ENCODE peak calls at places on chromosomes 4 and X, in eight cellular contexts. K is Daoy; T is activated T-helper 1 cell treated with anti-CD3 and anti-CD28 coated beads, Interleukin-12 subunit alpha, Interleukin-12 subunit beta, Interleukin-2, Interleukin-4 antibody, amounts not matched to agents 30 ng/mL and 10 ng/mL and 1 ng/mL, durations not matched to agents 14 hours and 24 hours and 36 hours; D is putamen; H is effector memory CD8-positive, alpha-beta T cell; I is activated CD4-positive, alpha-beta T cell treated with anti-CD3 and anti-CD28 coated beads for 36 hours; W is EH; Z is neural crest cell. R is an unnamed sample.
A peak's percentile ranks its signal among the peaks of the same experiment; 100 is the strongest.

GRCh38 chr4:153684182-153685073 is at the start of gene TLR2:
- DNase-seq in K (no peak), I (peak; percentile 83), Z (peak; percentile 23), W (peak; percentile 7), H (peak; percentile 19), D (peak; percentile 6), T (peak; percentile 58), R (no peak)

GRCh38 chr4:25749150-25749794 is 93.6 kb downstream of the SLC34A2 start:
- DNase-seq in W (peak; percentile 16), D (no peak), H (no peak), T (no peak), I (no peak), K (no peak), Z (no peak), R (no peak)

GRCh38 chr4:6672131-6672530 is 21.5 kb upstream of the S100P start:
- DNase-seq in D (no peak), W (no peak), K (no peak), Z (no peak), I (no peak), T (no peak), H (no peak), R (no peak)

GRCh38 chrX:32644476-32644875 is 566.9 kb downstream of the DMD start:
- DNase-seq in H (no peak), K (no peak), Z (no peak), T (no peak), I (no peak), D (no peak), W (no peak), R (no peak)

GRCh38 chrX:153460826-153461225 is 9.6 kb downstream of the HAUS7 start:
- DNase-seq in Z (peak; percentile 61), I (peak; percentile 66), K (peak; percentile 41), H (peak; percentile 22), D (peak; percentile 17), W (peak; percentile 52), T (no peak), R (peak; percentile 20)

GRCh38 chrX:113260474-113260873 is 419.8 kb upstream of the AMOT start:
- DNase-seq in W (no peak), T (no peak), I (no peak), H (no peak), D (no peak), K (no peak), Z (no peak), R (no peak)

GRCh38 chr4:142953171-142953570 is 107.1 kb upstream of the INPP4B start:
- DNase-seq in H (no peak), Z (no peak), K (no peak), D (no peak), W (no peak), T (no peak), I (no peak), R (no peak)

GRCh38 chrX:55163171-55163570 is 57.0 kb upstream of the PAGE5 start:
- DNase-seq in W (no peak), K (no peak), D (no peak), H (no peak), I (no peak), T (no peak), Z (no peak), R (no peak)

GRCh38 chr4:73978886-73979285 is 2.9 kb downstream of the PF4 start:
- DNase-seq in K (peak; percentile 53), H (no peak), Z (no peak), W (peak; percentile 91), T (no peak), D (no peak), I (no peak), R (peak; percentile 63)

GRCh38 chrX:115311139-115311538 is 21.6 kb downstream of the LUZP4 start:
- DNase-seq in H (no peak), K (no peak), W (no peak), Z (no peak), T (no peak), I (no peak), D (no peak), R (no peak)

GRCh38 chr4:118770741-118771187 is 65.2 kb downstream of the SEC24D start:
- DNase-seq in D (no peak), K (no peak), I (no peak), Z (no peak), W (no peak), T (no peak), H (no peak), R (no peak)

GRCh38 chrX:104195489-104196084 is 29.3 kb downstream of the FAM199X start:
- DNase-seq in H (peak; percentile 0), I (peak; percentile 4), Z (no peak), D (no peak), W (peak; percentile 40), T (no peak), K (peak; percentile 2), R (no peak)

GRCh38 chr4:1318488-1319213 is 28.4 kb upstream of the UVSSA start:
- DNase-seq in Z (no peak), H (no peak), W (no peak), T (no peak), I (peak; percentile 51), D (no peak), K (no peak), R (no peak)

GRCh38 chr4:7806724-7807123 is 132.9 kb downstream of the AFAP1 start:
- DNase-seq in T (no peak), W (no peak), D (no peak), I (no peak), Z (no peak), K (no peak), H (no peak), R (no peak)

GRCh38 chr4:110869862-110870577 is 247.1 kb upstream of the PITX2 start:
- DNase-seq in T (no peak), H (no peak), K (no peak), Z (no peak), W (peak; percentile 36), D (no peak), I (no peak), R (no peak)

GRCh38 chr4:182141046-182141445 is 102.2 kb upstream of the TENM3 start:
- DNase-seq in I (peak; percentile 8), D (no peak), Z (no peak), W (peak; percentile 7), T (no peak), K (peak; percentile 39), H (no peak), R (no peak)

GRCh38 chr4:5993063-5993745 is 25.0 kb downstream of the C4orf50 start:
- DNase-seq in T (no peak), W (no peak), K (no peak), H (no peak), D (no peak), I (no peak), Z (no peak), R (no peak)

GRCh38 chr4:83329521-83330105 is 5.0 kb downstream of the HPSE start:
- DNase-seq in Z (no peak), D (no peak), W (peak; percentile 30), I (no peak), H (no peak), T (no peak), K (peak; percentile 12), R (no peak)

GRCh38 chrX:10855845-10856244 is 235.5 kb upstream of the MID1 start:
- DNase-seq in D (no peak), W (no peak), T (no peak), K (no peak), I (no peak), Z (no peak), H (no peak), R (no peak)

GRCh38 chrX:110156167-110156754 is 153.3 kb downstream of the TMEM164 start:
- DNase-seq in H (no peak), D (no peak), K (no peak), Z (no peak), W (no peak), I (no peak), T (no peak), R (no peak)

GRCh38 chr4:112514079-112514448 is 1.9 kb downstream of the NEUROG2 start:
- DNase-seq in I (peak; percentile 24), D (no peak), W (no peak), K (no peak), Z (no peak), T (no peak), H (no peak), R (no peak)

GRCh38 chr4:142366821-142367220 is 479.3 kb downstream of the INPP4B start:
- DNase-seq in K (no peak), Z (no peak), H (no peak), D (no peak), W (peak; percentile 24), T (no peak), I (no peak), R (no peak)

GRCh38 chr4:139593091-139593564 is 37.1 kb upstream of the SETD7 start:
- DNase-seq in H (no peak), Z (no peak), T (no peak), W (peak; percentile 71), K (peak; percentile 25), I (no peak), D (no peak), R (peak; percentile 76)

GRCh38 chr4:83548151-83548905 is 12.4 kb downstream of the GPAT3 start:
- DNase-seq in I (peak; percentile 87), K (peak; percentile 93), H (peak; percentile 27), D (no peak), T (peak; percentile 50), W (peak; percentile 90), Z (no peak), R (peak; percentile 83)

GRCh38 chrX:112356031-112356430 is 273.5 kb upstream of the TRPC5 start:
- DNase-seq in D (no peak), Z (no peak), K (no peak), H (no peak), W (no peak), T (no peak), I (no peak), R (no peak)

R was measured in NCI-H226.